ENCODE peak calls at places on chromosomes 4 and X, in ten cellular contexts. One of them, this sample, is unnamed. For H3K36me3 and H3K9me3, the result is how much of the 10 kb centered on the place peaks cover.

GRCh38 chrX:32183066-32183465 is 1028.3 kb downstream of the DMD start:
- DNase-seq in mesenchymal stem cell: no peak
- DNase-seq in cardiac muscle cell: no peak
- DNase-seq in esophagus squamous epithelium: no peak
- DNase-seq in CD8-positive, alpha-beta memory T cell: no peak
- DNase-seq in psoas muscle: no peak
- DNase-seq in aorta: no peak
- DNase-seq in heart right ventricle: no peak
- DNase-seq in right lobe of liver: no peak
- DNase-seq in SJSA1: no peak
- DNase-seq in this sample: no peak

GRCh38 chr4:105241456-105241855 is 94.8 kb downstream of the TET2 start:
- DNase-seq in mesenchymal stem cell: no peak
- DNase-seq in cardiac muscle cell: no peak
- DNase-seq in esophagus squamous epithelium: no peak
- DNase-seq in CD8-positive, alpha-beta memory T cell: no peak
- DNase-seq in psoas muscle: peak
- DNase-seq in aorta: peak
- DNase-seq in heart right ventricle: peak
- DNase-seq in right lobe of liver: no peak
- DNase-seq in SJSA1: no peak
- DNase-seq in this sample: peak

GRCh38 chr4:125679989-125680388 is 365.2 kb downstream of the FAT4 start:
- DNase-seq in mesenchymal stem cell: no peak
- DNase-seq in cardiac muscle cell: no peak
- DNase-seq in esophagus squamous epithelium: no peak
- DNase-seq in CD8-positive, alpha-beta memory T cell: no peak
- DNase-seq in psoas muscle: no peak
- DNase-seq in aorta: no peak
- DNase-seq in heart right ventricle: no peak
- DNase-seq in right lobe of liver: no peak
- DNase-seq in SJSA1: no peak
- DNase-seq in this sample: no peak

GRCh38 chrX:68978211-68978780 is 149.5 kb downstream of the EFNB1 start:
- DNase-seq in mesenchymal stem cell: peak
- DNase-seq in cardiac muscle cell: peak
- DNase-seq in esophagus squamous epithelium: no peak
- DNase-seq in CD8-positive, alpha-beta memory T cell: no peak
- DNase-seq in psoas muscle: no peak
- DNase-seq in aorta: peak
- DNase-seq in heart right ventricle: no peak
- DNase-seq in right lobe of liver: no peak
- DNase-seq in SJSA1: no peak
- DNase-seq in this sample: no peak

GRCh38 chrX:45771560-45772340 is 571.1 kb upstream of the DIPK2B start:
- DNase-seq in mesenchymal stem cell: peak
- DNase-seq in cardiac muscle cell: no peak
- DNase-seq in esophagus squamous epithelium: no peak
- DNase-seq in CD8-positive, alpha-beta memory T cell: peak
- DNase-seq in psoas muscle: no peak
- DNase-seq in aorta: peak
- DNase-seq in heart right ventricle: peak
- DNase-seq in right lobe of liver: no peak
- DNase-seq in SJSA1: peak
- DNase-seq in this sample: peak

GRCh38 chrX:15873566-15873965 is 19.0 kb upstream of the AP1S2 start:
- DNase-seq in mesenchymal stem cell: no peak
- DNase-seq in cardiac muscle cell: no peak
- DNase-seq in esophagus squamous epithelium: no peak
- DNase-seq in CD8-positive, alpha-beta memory T cell: no peak
- DNase-seq in psoas muscle: no peak
- DNase-seq in aorta: no peak
- DNase-seq in heart right ventricle: no peak
- DNase-seq in right lobe of liver: no peak
- DNase-seq in SJSA1: no peak
- DNase-seq in this sample: no peak

GRCh38 chrX:103608305-103608963 is 671 bp downstream of the TCEAL3 start:
- DNase-seq in mesenchymal stem cell: peak
- DNase-seq in cardiac muscle cell: no peak
- DNase-seq in esophagus squamous epithelium: no peak
- DNase-seq in CD8-positive, alpha-beta memory T cell: peak
- DNase-seq in psoas muscle: peak
- DNase-seq in aorta: no peak
- DNase-seq in heart right ventricle: peak
- DNase-seq in right lobe of liver: no peak
- DNase-seq in SJSA1: no peak
- DNase-seq in this sample: no peak

GRCh38 chr4:2800691-2801596 is 8.1 kb downstream of the SH3BP2 start:
- DNase-seq in mesenchymal stem cell: peak
- DNase-seq in cardiac muscle cell: peak
- DNase-seq in esophagus squamous epithelium: no peak
- DNase-seq in CD8-positive, alpha-beta memory T cell: peak
- DNase-seq in psoas muscle: peak
- DNase-seq in aorta: peak
- DNase-seq in heart right ventricle: peak
- DNase-seq in right lobe of liver: peak
- DNase-seq in SJSA1: peak
- DNase-seq in this sample: peak

GRCh38 chr4:45716093-45716492 is 407.8 kb downstream of the GABRG1 start:
- DNase-seq in mesenchymal stem cell: no peak
- DNase-seq in cardiac muscle cell: no peak
- DNase-seq in esophagus squamous epithelium: no peak
- DNase-seq in CD8-positive, alpha-beta memory T cell: no peak
- DNase-seq in psoas muscle: no peak
- DNase-seq in aorta: no peak
- DNase-seq in heart right ventricle: no peak
- DNase-seq in right lobe of liver: no peak
- DNase-seq in SJSA1: no peak
- DNase-seq in this sample: no peak

GRCh38 chr4:152106781-152107321 is 346.0 kb upstream of the GATB start:
- DNase-seq in mesenchymal stem cell: no peak
- DNase-seq in cardiac muscle cell: no peak
- DNase-seq in esophagus squamous epithelium: no peak
- DNase-seq in CD8-positive, alpha-beta memory T cell: no peak
- DNase-seq in psoas muscle: no peak
- DNase-seq in aorta: no peak
- DNase-seq in heart right ventricle: no peak
- DNase-seq in right lobe of liver: no peak
- DNase-seq in SJSA1: no peak
- DNase-seq in this sample: peak

GRCh38 chrX:56366901-56367300 is 134.7 kb downstream of the KLF8 start:
- DNase-seq in mesenchymal stem cell: no peak
- DNase-seq in cardiac muscle cell: no peak
- DNase-seq in esophagus squamous epithelium: no peak
- DNase-seq in CD8-positive, alpha-beta memory T cell: no peak
- DNase-seq in psoas muscle: no peak
- DNase-seq in aorta: no peak
- DNase-seq in heart right ventricle: no peak
- DNase-seq in right lobe of liver: no peak
- DNase-seq in SJSA1: no peak
- DNase-seq in this sample: no peak

GRCh38 chr4:71229477-71230257 is 109.2 kb upstream of the SLC4A4 start:
- DNase-seq in mesenchymal stem cell: peak
- DNase-seq in cardiac muscle cell: peak
- DNase-seq in esophagus squamous epithelium: no peak
- DNase-seq in CD8-positive, alpha-beta memory T cell: no peak
- DNase-seq in psoas muscle: no peak
- DNase-seq in aorta: no peak
- DNase-seq in heart right ventricle: no peak
- DNase-seq in right lobe of liver: peak
- DNase-seq in SJSA1: peak
- DNase-seq in this sample: peak

GRCh38 chrX:118780509-118780908 is 43.1 kb upstream of the ZCCHC12 start:
- DNase-seq in mesenchymal stem cell: no peak
- DNase-seq in cardiac muscle cell: no peak
- DNase-seq in esophagus squamous epithelium: no peak
- DNase-seq in CD8-positive, alpha-beta memory T cell: no peak
- DNase-seq in psoas muscle: no peak
- DNase-seq in aorta: no peak
- DNase-seq in heart right ventricle: no peak
- DNase-seq in right lobe of liver: no peak
- DNase-seq in SJSA1: no peak
- DNase-seq in this sample: no peak

GRCh38 chr4:157459789-157460188 is 239.3 kb downstream of the GRIA2 start:
- DNase-seq in mesenchymal stem cell: no peak
- DNase-seq in cardiac muscle cell: peak
- DNase-seq in esophagus squamous epithelium: no peak
- DNase-seq in CD8-positive, alpha-beta memory T cell: no peak
- DNase-seq in psoas muscle: no peak
- DNase-seq in aorta: no peak
- DNase-seq in heart right ventricle: no peak
- DNase-seq in right lobe of liver: no peak
- DNase-seq in SJSA1: no peak
- DNase-seq in this sample: no peak

GRCh38 chrX:105882581-105883275 is 60.4 kb downstream of the NRK start:
- DNase-seq in mesenchymal stem cell: peak
- DNase-seq in cardiac muscle cell: peak
- DNase-seq in esophagus squamous epithelium: no peak
- DNase-seq in CD8-positive, alpha-beta memory T cell: no peak
- DNase-seq in psoas muscle: no peak
- DNase-seq in aorta: no peak
- DNase-seq in heart right ventricle: no peak
- DNase-seq in right lobe of liver: no peak
- DNase-seq in SJSA1: no peak
- DNase-seq in this sample: no peak

GRCh38 chr4:1204286-1204827 is 32.0 kb upstream of the SPON2 start:
- DNase-seq in mesenchymal stem cell: no peak
- DNase-seq in cardiac muscle cell: no peak
- DNase-seq in esophagus squamous epithelium: no peak
- DNase-seq in CD8-positive, alpha-beta memory T cell: peak
- DNase-seq in psoas muscle: no peak
- DNase-seq in aorta: peak
- DNase-seq in heart right ventricle: no peak
- DNase-seq in right lobe of liver: peak
- DNase-seq in SJSA1: no peak
- DNase-seq in this sample: no peak

GRCh38 chr4:165343353-165344191 is 16.1 kb downstream of the MSMO1 start:
- DNase-seq in mesenchymal stem cell: no peak
- DNase-seq in cardiac muscle cell: no peak
- DNase-seq in esophagus squamous epithelium: no peak
- DNase-seq in CD8-positive, alpha-beta memory T cell: no peak
- DNase-seq in psoas muscle: no peak
- DNase-seq in aorta: no peak
- DNase-seq in heart right ventricle: no peak
- DNase-seq in right lobe of liver: no peak
- DNase-seq in SJSA1: no peak
- DNase-seq in this sample: no peak

GRCh38 chrX:19683817-19684216 is 168.5 kb upstream of the MAP3K15 start:
- DNase-seq in mesenchymal stem cell: no peak
- DNase-seq in cardiac muscle cell: no peak
- DNase-seq in esophagus squamous epithelium: no peak
- DNase-seq in CD8-positive, alpha-beta memory T cell: peak
- DNase-seq in psoas muscle: no peak
- DNase-seq in aorta: no peak
- DNase-seq in heart right ventricle: no peak
- DNase-seq in right lobe of liver: no peak
- DNase-seq in SJSA1: no peak
- DNase-seq in this sample: no peak

GRCh38 chr4:133474511-133474910 is 325.4 kb downstream of the PCDH10 start:
- DNase-seq in mesenchymal stem cell: no peak
- DNase-seq in cardiac muscle cell: no peak
- DNase-seq in esophagus squamous epithelium: no peak
- DNase-seq in CD8-positive, alpha-beta memory T cell: no peak
- DNase-seq in psoas muscle: no peak
- DNase-seq in aorta: no peak
- DNase-seq in heart right ventricle: no peak
- DNase-seq in right lobe of liver: no peak
- DNase-seq in SJSA1: no peak
- DNase-seq in this sample: no peak

GRCh38 chr4:185004562-185005208 is 13.6 kb upstream of the HELT start:
- DNase-seq in mesenchymal stem cell: no peak
- DNase-seq in cardiac muscle cell: peak
- DNase-seq in esophagus squamous epithelium: no peak
- DNase-seq in CD8-positive, alpha-beta memory T cell: no peak
- DNase-seq in psoas muscle: peak
- DNase-seq in aorta: no peak
- DNase-seq in heart right ventricle: peak
- DNase-seq in right lobe of liver: no peak
- DNase-seq in SJSA1: no peak
- DNase-seq in this sample: no peak
- H3K4me3 ChIP-seq in mesenchymal stem cell: no peak
- H3K4me3 ChIP-seq in cardiac muscle cell: peak
- H3K4me3 ChIP-seq in esophagus squamous epithelium: peak
- H3K4me3 ChIP-seq in CD8-positive, alpha-beta memory T cell: no peak
- H3K4me3 ChIP-seq in psoas muscle: peak
- H3K4me3 ChIP-seq in aorta: no peak
- H3K4me3 ChIP-seq in heart right ventricle: peak
- H3K4me3 ChIP-seq in right lobe of liver: peak
- H3K4me3 ChIP-seq in SJSA1: no peak
- H3K4me3 ChIP-seq in this sample: no peak

GRCh38 chrX:351736-352135 is 33.1 kb upstream of the GTPBP6 start:
- DNase-seq in mesenchymal stem cell: no peak
- DNase-seq in cardiac muscle cell: no peak
- DNase-seq in esophagus squamous epithelium: no peak
- DNase-seq in CD8-positive, alpha-beta memory T cell: no peak
- DNase-seq in psoas muscle: peak
- DNase-seq in aorta: peak
- DNase-seq in heart right ventricle: no peak
- DNase-seq in right lobe of liver: no peak
- DNase-seq in SJSA1: no peak
- DNase-seq in this sample: no peak
- H3K36me3 ChIP-seq in mesenchymal stem cell: under half
- H3K36me3 ChIP-seq in cardiac muscle cell: under half
- H3K36me3 ChIP-seq in esophagus squamous epithelium: under half
- H3K36me3 ChIP-seq in CD8-positive, alpha-beta memory T cell: under half
- H3K36me3 ChIP-seq in psoas muscle: under half
- H3K36me3 ChIP-seq in aorta: under half
- H3K36me3 ChIP-seq in heart right ventricle: under half
- H3K36me3 ChIP-seq in right lobe of liver: under half
- H3K36me3 ChIP-seq in SJSA1: under half
- H3K36me3 ChIP-seq in this sample: under half

GRCh38 chr4:19375405-19375804 is 876.3 kb upstream of the SLIT2 start:
- DNase-seq in mesenchymal stem cell: no peak
- DNase-seq in cardiac muscle cell: no peak
- DNase-seq in esophagus squamous epithelium: no peak
- DNase-seq in CD8-positive, alpha-beta memory T cell: no peak
- DNase-seq in psoas muscle: no peak
- DNase-seq in aorta: no peak
- DNase-seq in heart right ventricle: no peak
- DNase-seq in right lobe of liver: no peak
- DNase-seq in SJSA1: no peak
- DNase-seq in this sample: no peak
- H3K9me3 ChIP-seq in mesenchymal stem cell: under half
- H3K9me3 ChIP-seq in cardiac muscle cell: under half
- H3K9me3 ChIP-seq in esophagus squamous epithelium: under half
- H3K9me3 ChIP-seq in CD8-positive, alpha-beta memory T cell: under half
- H3K9me3 ChIP-seq in psoas muscle: under half
- H3K9me3 ChIP-seq in aorta: under half
- H3K9me3 ChIP-seq in heart right ventricle: under half
- H3K9me3 ChIP-seq in right lobe of liver: under half
- H3K9me3 ChIP-seq in SJSA1: under half
- H3K9me3 ChIP-seq in this sample: under half

DNA sequence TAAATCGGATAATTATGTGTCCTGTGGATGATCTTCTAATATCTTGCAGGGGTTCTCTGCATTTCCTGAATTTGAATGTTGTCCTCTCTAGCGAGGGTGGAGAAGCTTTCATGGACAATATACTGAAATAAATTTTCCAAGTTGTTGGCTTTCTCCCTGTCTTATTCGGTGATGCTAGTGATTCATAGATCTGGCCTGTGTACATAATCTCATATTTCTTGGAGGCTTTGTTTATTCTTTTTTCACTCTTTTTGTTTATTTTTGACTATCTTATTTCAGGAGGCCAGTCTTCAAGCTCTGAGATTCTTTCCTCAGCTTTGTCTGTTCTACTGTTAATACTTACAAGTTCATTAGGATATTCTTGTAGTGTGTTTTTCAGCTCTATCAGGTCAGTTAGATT is 20.7 kb upstream of the CLGN start:
- DNase-seq in mesenchymal stem cell: no peak
- DNase-seq in cardiac muscle cell: no peak
- DNase-seq in esophagus squamous epithelium: no peak
- DNase-seq in CD8-positive, alpha-beta memory T cell: no peak
- DNase-seq in psoas muscle: no peak
- DNase-seq in aorta: no peak
- DNase-seq in heart right ventricle: no peak
- DNase-seq in right lobe of liver: no peak
- DNase-seq in SJSA1: no peak
- DNase-seq in this sample: no peak
- H3K4me3 ChIP-seq in mesenchymal stem cell: no peak
- H3K4me3 ChIP-seq in cardiac muscle cell: no peak
- H3K4me3 ChIP-seq in esophagus squamous epithelium: no peak
- H3K4me3 ChIP-seq in CD8-positive, alpha-beta memory T cell: no peak
- H3K4me3 ChIP-seq in psoas muscle: no peak
- H3K4me3 ChIP-seq in aorta: no peak
- H3K4me3 ChIP-seq in heart right ventricle: no peak
- H3K4me3 ChIP-seq in right lobe of liver: no peak
- H3K4me3 ChIP-seq in SJSA1: no peak
- H3K4me3 ChIP-seq in this sample: no peak

This sample was measured in MG63.